ENCODE peak calls at places on chromosomes 5 and 9, in seven cellular contexts. S, Q, K, O, I, X and M are unnamed samples.
A peak's percentile ranks its signal among the peaks of the same experiment; 100 is the strongest.

GRCh38 chr9:136093995-136094881 is 851 bp downstream of the NACC2 start:
- DNase-seq in X (peak; percentile 86), K (no peak), O (peak; percentile 83), I (no peak), S (peak; percentile 86), Q (peak; percentile 72), M (no peak)

GRCh38 chr5:115435065-115435775 is 109.4 kb downstream of the FEM1C start:
- DNase-seq in Q (no peak), O (no peak), K (no peak), X (no peak), I (no peak), S (no peak), M (no peak)

GRCh38 chr9:131738293-131738692 is 1.6 kb downstream of the RAPGEF1 start:
- DNase-seq in K (peak; percentile 65), I (no peak), S (no peak), Q (no peak), X (no peak), O (no peak), M (no peak)

GRCh38 chr5:137760294-137761019 is 6.3 kb upstream of the HNRNPA0 start:
- DNase-seq in K (no peak), X (no peak), I (no peak), O (no peak), S (no peak), Q (no peak), M (no peak)

GRCh38 chr5:65986050-65986451 is 59.7 kb downstream of the ERBIN start:
- DNase-seq in X (no peak), I (peak; percentile 12), O (no peak), K (no peak), Q (peak; percentile 27), S (no peak), M (peak; percentile 5)

GRCh38 chr9:107351382-107352045 is 68.4 kb downstream of the RAD23B start:
- DNase-seq in X (no peak), I (no peak), K (no peak), S (no peak), Q (no peak), O (no peak), M (no peak)

GRCh38 chr9:137761032-137761431 is 116.5 kb upstream of the CACNA1B start:
- DNase-seq in X (no peak), I (no peak), S (no peak), K (no peak), O (no peak), Q (no peak), M (no peak)

GRCh38 chr5:148414848-148415247 is 31.1 kb downstream of the FBXO38 start:
- DNase-seq in I (no peak), Q (no peak), S (no peak), X (peak; percentile 23), K (no peak), O (no peak), M (no peak)

GRCh38 chr5:73591698-73592501 is 26.4 kb downstream of the UTP15 start:
- DNase-seq in K (no peak), X (no peak), Q (peak; percentile 33), S (no peak), O (no peak), I (no peak), M (peak; percentile 51)

GRCh38 chr5:172782169-172783039 is 11.4 kb upstream of the DUSP1 start:
- DNase-seq in Q (peak; percentile 36), O (no peak), S (no peak), K (no peak), X (no peak), I (no peak), M (no peak)

GRCh38 chr5:41835625-41836024 is 34.6 kb downstream of the OXCT1 start:
- DNase-seq in O (peak; percentile 36), S (no peak), Q (peak; percentile 73), I (peak; percentile 42), K (no peak), X (peak; percentile 55), M (peak; percentile 51)

GRCh38 chr5:14054965-14055963 is 87.9 kb upstream of the TRIO start:
- DNase-seq in S (no peak), X (no peak), I (no peak), Q (no peak), O (no peak), K (no peak), M (no peak)

GRCh38 chr9:128243486-128244415 is 32.1 kb downstream of the GOLGA2 start:
- DNase-seq in O (peak; percentile 52), K (no peak), S (no peak), I (no peak), X (peak; percentile 58), Q (peak; percentile 39), M (no peak)

GRCh38 chr9:89929315-89929714 is 324.5 kb downstream of the GADD45G start:
- DNase-seq in K (no peak), X (no peak), Q (no peak), S (no peak), I (no peak), O (no peak), M (no peak)

DNA sequence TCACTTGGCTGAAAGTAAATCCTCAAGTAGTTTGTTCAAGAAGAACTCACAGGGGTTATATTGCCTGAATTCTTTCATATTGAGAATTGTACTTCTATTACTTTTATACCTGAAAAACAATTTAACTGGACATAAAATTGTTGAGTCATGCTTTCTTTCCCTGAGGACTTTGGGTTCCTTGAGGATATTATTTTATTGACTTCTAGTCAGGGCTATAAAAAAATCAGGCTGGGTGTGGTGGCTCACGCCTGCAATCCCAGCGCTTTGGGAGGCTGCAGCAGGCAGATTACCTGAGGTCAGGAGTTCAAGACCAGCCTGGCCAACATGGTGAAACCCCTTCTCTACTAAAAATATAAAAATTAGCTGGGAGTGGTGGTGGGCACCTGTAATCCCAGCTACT is 17.9 kb upstream of the CDC42SE2 start:
- DNase-seq in I (no peak), X (no peak), K (no peak), Q (no peak), O (no peak), S (no peak), M (no peak)
- H3K4me3 ChIP-seq in I (no peak overlapping the region), X (no peak overlapping the region), K (no peak overlapping the region), Q (no peak overlapping the region), O (no peak overlapping the region), S (no peak overlapping the region), M (no peak overlapping the region)

DNA sequence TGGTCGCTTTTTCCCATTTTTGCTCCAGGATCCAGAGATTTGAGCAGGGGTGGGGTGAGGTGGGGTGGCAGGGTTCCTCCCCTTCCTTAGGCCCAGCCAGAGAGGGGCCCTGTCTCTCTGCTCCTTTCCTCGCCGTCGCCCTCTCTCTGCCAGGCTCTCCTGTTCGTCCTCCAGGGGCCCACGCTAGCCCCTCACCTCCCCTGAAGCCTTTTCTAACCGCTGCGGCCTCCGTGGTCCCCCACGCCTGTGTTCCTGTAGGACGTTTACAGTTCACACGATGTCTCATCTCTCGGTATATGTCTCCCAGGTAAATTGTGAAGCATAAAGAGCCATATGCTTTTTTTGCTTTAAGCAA is 49.9 kb upstream of the ZNF366 start:
- DNase-seq in I (no peak), Q (no peak), X (no peak), K (no peak), O (peak; percentile 17), S (no peak), M (no peak)
- TF ChIP-seq CTCF in I (no peak), Q (no peak), X (no peak), K (no peak), O (no peak), S (no peak), M (no peak)

GRCh38 chr5:4413996-4414395 is 726.1 kb upstream of the ADAMTS16 start:
- DNase-seq in O (no peak), Q (no peak), X (no peak), I (no peak), K (no peak), S (no peak), M (no peak)
- H3K4me3 ChIP-seq in O (no peak overlapping the region), Q (no peak overlapping the region), X (no peak overlapping the region), I (no peak overlapping the region), K (no peak overlapping the region), S (no peak overlapping the region), M (no peak overlapping the region)

GRCh38 chr9:125890793-125891192 is 143.6 kb downstream of the PBX3 start:
- DNase-seq in I (no peak), K (no peak), S (no peak), Q (no peak), X (no peak), O (no peak), M (no peak)
- TF ChIP-seq CTCF in I (no peak), K (no peak), S (no peak), Q (no peak), X (no peak), O (no peak), M (no peak)

DNA sequence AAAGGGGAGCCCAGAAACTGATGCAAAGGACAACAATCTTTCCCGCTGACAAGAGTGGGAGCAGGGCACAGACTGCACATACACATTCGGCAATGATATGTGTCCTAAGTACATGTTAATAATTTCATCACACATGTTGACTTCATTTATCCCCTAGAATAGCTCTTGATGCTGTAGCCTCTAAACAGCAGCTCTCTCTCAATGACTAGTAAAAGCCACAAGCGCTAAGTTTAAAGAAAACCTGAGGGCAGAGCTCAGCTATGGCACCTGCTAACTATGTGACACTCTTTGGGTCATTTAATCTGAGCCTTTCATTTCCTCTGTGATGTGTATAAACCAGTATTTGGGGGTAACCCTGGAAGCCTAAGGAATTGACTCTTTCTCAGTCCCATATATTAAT is 140.6 kb upstream of the MOCS2 start:
- DNase-seq in S (no peak), Q (no peak), I (no peak), X (no peak), K (no peak), O (no peak), M (no peak)
- H3K4me3 ChIP-seq in S (no peak overlapping the region), Q (no peak overlapping the region), I (no peak overlapping the region), X (no peak overlapping the region), K (no peak overlapping the region), O (no peak overlapping the region), M (no peak overlapping the region)